ENCODE peak calls at places on chromosomes 4 and X, in five cellular contexts. One of them, this sample, is unnamed.

GRCh38 chr4:2750719-2751605 is 5.2 kb downstream of the TNIP2 start:
- DNase-seq in astrocyte of the spinal cord: no peak
- DNase-seq in fibroblast of pulmonary artery: no peak
- DNase-seq in thyroid gland: no peak
- DNase-seq in NB4: no peak
- DNase-seq in this sample: no peak

GRCh38 chr4:163544407-163545038 is 50.0 kb downstream of the TMA16 start:
- DNase-seq in astrocyte of the spinal cord: peak
- DNase-seq in fibroblast of pulmonary artery: peak
- DNase-seq in thyroid gland: peak
- DNase-seq in NB4: peak
- DNase-seq in this sample: peak

GRCh38 chr4:89838005-89838404 is 1.0 kb upstream of the SNCA start:
- DNase-seq in astrocyte of the spinal cord: peak
- DNase-seq in fibroblast of pulmonary artery: peak
- DNase-seq in thyroid gland: no peak
- DNase-seq in NB4: no peak
- DNase-seq in this sample: no peak

GRCh38 chr4:2786152-2786671 is 6.7 kb upstream of the SH3BP2 start:
- DNase-seq in astrocyte of the spinal cord: no peak
- DNase-seq in fibroblast of pulmonary artery: no peak
- DNase-seq in thyroid gland: no peak
- DNase-seq in NB4: peak
- DNase-seq in this sample: peak

GRCh38 chrX:49829016-49829415 is at the start of gene PAGE4:
- DNase-seq in astrocyte of the spinal cord: no peak
- DNase-seq in fibroblast of pulmonary artery: no peak
- DNase-seq in thyroid gland: no peak
- DNase-seq in NB4: peak
- DNase-seq in this sample: peak

GRCh38 chr4:176360446-176360845 is 40.7 kb downstream of the SPCS3 start:
- DNase-seq in astrocyte of the spinal cord: no peak
- DNase-seq in fibroblast of pulmonary artery: no peak
- DNase-seq in thyroid gland: no peak
- DNase-seq in NB4: no peak
- DNase-seq in this sample: no peak

GRCh38 chrX:48617542-48618340 is 20.4 kb downstream of the WDR13 start:
- DNase-seq in astrocyte of the spinal cord: peak
- DNase-seq in fibroblast of pulmonary artery: peak
- DNase-seq in thyroid gland: no peak
- DNase-seq in NB4: peak
- DNase-seq in this sample: no peak

GRCh38 chr4:25532579-25532978 is 123.1 kb upstream of the SLC34A2 start:
- DNase-seq in astrocyte of the spinal cord: no peak
- DNase-seq in fibroblast of pulmonary artery: peak
- DNase-seq in thyroid gland: no peak
- DNase-seq in NB4: no peak
- DNase-seq in this sample: no peak

GRCh38 chrX:148574247-148574973 is 74.0 kb downstream of the AFF2 start:
- DNase-seq in astrocyte of the spinal cord: peak
- DNase-seq in fibroblast of pulmonary artery: no peak
- DNase-seq in thyroid gland: no peak
- DNase-seq in NB4: no peak
- DNase-seq in this sample: peak

GRCh38 chr4:56857601-56858301 is 36.2 kb upstream of the SPINK2 start:
- DNase-seq in astrocyte of the spinal cord: no peak
- DNase-seq in fibroblast of pulmonary artery: no peak
- DNase-seq in thyroid gland: no peak
- DNase-seq in NB4: peak
- DNase-seq in this sample: no peak

GRCh38 chr4:48033825-48034413 is 17.3 kb downstream of the NIPAL1 start:
- DNase-seq in astrocyte of the spinal cord: no peak
- DNase-seq in fibroblast of pulmonary artery: peak
- DNase-seq in thyroid gland: peak
- DNase-seq in NB4: peak
- DNase-seq in this sample: peak

GRCh38 chr4:179328627-179329026 is 1886.4 kb upstream of the AGA start:
- DNase-seq in astrocyte of the spinal cord: no peak
- DNase-seq in fibroblast of pulmonary artery: no peak
- DNase-seq in thyroid gland: no peak
- DNase-seq in NB4: no peak
- DNase-seq in this sample: no peak

GRCh38 chr4:77203380-77204197 is 46.6 kb downstream of the CCNG2 start:
- DNase-seq in astrocyte of the spinal cord: peak
- DNase-seq in fibroblast of pulmonary artery: peak
- DNase-seq in thyroid gland: peak
- DNase-seq in NB4: peak
- DNase-seq in this sample: peak

GRCh38 chr4:125244848-125245450 is 69.8 kb upstream of the FAT4 start:
- DNase-seq in astrocyte of the spinal cord: peak
- DNase-seq in fibroblast of pulmonary artery: peak
- DNase-seq in thyroid gland: no peak
- DNase-seq in NB4: no peak
- DNase-seq in this sample: no peak

GRCh38 chr4:1055721-1056590 is 44.5 kb downstream of the FGFRL1 start:
- DNase-seq in astrocyte of the spinal cord: no peak
- DNase-seq in fibroblast of pulmonary artery: peak
- DNase-seq in thyroid gland: peak
- DNase-seq in NB4: peak
- DNase-seq in this sample: peak

GRCh38 chrX:54811301-54811885 is 3.8 kb downstream of the MAGED2 start:
- DNase-seq in astrocyte of the spinal cord: no peak
- DNase-seq in fibroblast of pulmonary artery: no peak
- DNase-seq in thyroid gland: no peak
- DNase-seq in NB4: no peak
- DNase-seq in this sample: no peak

GRCh38 chrX:46575991-46576392 is 2.4 kb downstream of the CHST7 start:
- DNase-seq in astrocyte of the spinal cord: no peak
- DNase-seq in fibroblast of pulmonary artery: peak
- DNase-seq in thyroid gland: peak
- DNase-seq in NB4: no peak
- DNase-seq in this sample: no peak

GRCh38 chr4:110970642-110971041 is 347.8 kb upstream of the PITX2 start:
- DNase-seq in astrocyte of the spinal cord: peak
- DNase-seq in fibroblast of pulmonary artery: peak
- DNase-seq in thyroid gland: no peak
- DNase-seq in NB4: peak
- DNase-seq in this sample: peak

GRCh38 chr4:94739741-94740140 is 18.0 kb upstream of the BMPR1B start:
- DNase-seq in astrocyte of the spinal cord: no peak
- DNase-seq in fibroblast of pulmonary artery: no peak
- DNase-seq in thyroid gland: no peak
- DNase-seq in NB4: no peak
- DNase-seq in this sample: no peak

GRCh38 chrX:155188786-155189185 is 27.5 kb upstream of the VBP1 start:
- DNase-seq in astrocyte of the spinal cord: no peak
- DNase-seq in fibroblast of pulmonary artery: no peak
- DNase-seq in thyroid gland: no peak
- DNase-seq in NB4: peak
- DNase-seq in this sample: no peak

GRCh38 chr4:109560687-109561452 is 824 bp downstream of the MCUB start:
- DNase-seq in astrocyte of the spinal cord: peak
- DNase-seq in fibroblast of pulmonary artery: peak
- DNase-seq in thyroid gland: peak
- DNase-seq in NB4: peak
- DNase-seq in this sample: peak

GRCh38 chrX:14440109-14440508 is 89.2 kb upstream of the GLRA2 start:
- DNase-seq in astrocyte of the spinal cord: no peak
- DNase-seq in fibroblast of pulmonary artery: no peak
- DNase-seq in thyroid gland: no peak
- DNase-seq in NB4: no peak
- DNase-seq in this sample: no peak

GRCh38 chrX:155768036-155768769 is 112.9 kb upstream of the VAMP7 start:
- DNase-seq in astrocyte of the spinal cord: peak
- DNase-seq in fibroblast of pulmonary artery: peak
- DNase-seq in thyroid gland: no peak
- DNase-seq in NB4: peak
- DNase-seq in this sample: no peak

GRCh38 chrX:110021180-110022022 is 18.5 kb downstream of the TMEM164 start:
- DNase-seq in astrocyte of the spinal cord: peak
- DNase-seq in fibroblast of pulmonary artery: peak
- DNase-seq in thyroid gland: peak
- DNase-seq in NB4: no peak
- DNase-seq in this sample: no peak

GRCh38 chr4:176274441-176274840 is 5.4 kb upstream of the ASB5 start:
- DNase-seq in astrocyte of the spinal cord: peak
- DNase-seq in fibroblast of pulmonary artery: no peak
- DNase-seq in thyroid gland: no peak
- DNase-seq in NB4: no peak
- DNase-seq in this sample: no peak

GRCh38 chr4:137611998-137612700 is 79.9 kb upstream of the PCDH18 start:
- DNase-seq in astrocyte of the spinal cord: no peak
- DNase-seq in fibroblast of pulmonary artery: no peak
- DNase-seq in thyroid gland: no peak
- DNase-seq in NB4: no peak
- DNase-seq in this sample: no peak

GRCh38 chrX:119512145-119512800 is 44.0 kb downstream of the SLC25A5 start:
- DNase-seq in astrocyte of the spinal cord: peak
- DNase-seq in fibroblast of pulmonary artery: peak
- DNase-seq in thyroid gland: peak
- DNase-seq in NB4: peak
- DNase-seq in this sample: peak

GRCh38 chr4:35772291-35772690 is 472.0 kb downstream of the ARAP2 start:
- DNase-seq in astrocyte of the spinal cord: peak
- DNase-seq in fibroblast of pulmonary artery: peak
- DNase-seq in thyroid gland: no peak
- DNase-seq in NB4: no peak
- DNase-seq in this sample: no peak

GRCh38 chrX:2901367-2902036 is 27.6 kb downstream of the ARSD start:
- DNase-seq in astrocyte of the spinal cord: no peak
- DNase-seq in fibroblast of pulmonary artery: no peak
- DNase-seq in thyroid gland: no peak
- DNase-seq in NB4: no peak
- DNase-seq in this sample: no peak

GRCh38 chr4:75542824-75543223 is 13.0 kb upstream of the ODAPH start:
- DNase-seq in astrocyte of the spinal cord: peak
- DNase-seq in fibroblast of pulmonary artery: peak
- DNase-seq in thyroid gland: no peak
- DNase-seq in NB4: no peak
- DNase-seq in this sample: no peak

GRCh38 chr4:121717680-121718237 is 21.0 kb upstream of the ANXA5 start:
- DNase-seq in astrocyte of the spinal cord: no peak
- DNase-seq in fibroblast of pulmonary artery: peak
- DNase-seq in thyroid gland: no peak
- DNase-seq in NB4: no peak
- DNase-seq in this sample: no peak

DNA sequence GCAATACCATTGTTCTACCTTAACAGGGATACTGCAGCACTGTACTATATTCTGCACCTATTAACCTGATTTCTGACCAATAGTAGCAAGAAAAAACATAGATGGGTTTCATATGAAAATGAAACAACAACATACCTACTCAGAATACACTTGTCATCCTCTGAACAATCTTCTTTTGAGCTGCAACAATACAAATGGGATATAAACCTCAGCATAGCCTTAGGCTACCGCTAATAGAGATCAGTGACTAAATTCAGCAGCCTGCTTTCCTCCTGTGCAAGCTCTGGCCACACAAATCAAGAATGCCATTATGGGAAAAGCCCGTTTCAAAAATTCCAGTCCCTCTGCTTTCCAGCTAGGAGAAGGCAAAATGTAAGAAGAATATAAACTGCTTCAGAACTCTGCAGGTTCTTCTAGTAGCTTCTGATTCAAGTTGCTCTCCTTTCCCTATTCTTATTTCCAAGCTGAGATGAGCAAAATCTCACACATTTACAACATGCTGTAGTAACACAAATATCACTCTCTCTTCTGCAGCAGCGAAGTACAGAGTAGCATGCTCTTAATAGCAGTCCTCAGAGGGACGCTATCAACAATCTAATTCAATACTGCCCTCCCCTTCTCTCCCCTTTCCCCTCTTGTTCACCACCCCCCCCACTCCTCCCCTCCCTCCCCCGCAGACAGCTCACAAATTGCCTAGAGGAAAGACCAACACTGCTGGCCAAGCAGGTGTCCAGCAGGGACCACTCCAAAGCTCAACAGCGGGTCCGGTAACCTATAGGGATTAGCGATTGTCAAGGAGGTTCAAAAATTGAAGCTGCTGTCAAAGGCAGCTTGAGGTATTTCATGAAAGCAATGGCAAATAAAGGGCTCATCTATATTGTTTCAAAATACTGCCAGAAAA is 143.2 kb downstream of the KLHL13 start:
- DNase-seq in astrocyte of the spinal cord: no peak
- DNase-seq in fibroblast of pulmonary artery: no peak
- DNase-seq in thyroid gland: no peak
- DNase-seq in NB4: no peak
- DNase-seq in this sample: no peak
- H3K4me3 ChIP-seq in astrocyte of the spinal cord: no peak
- H3K4me3 ChIP-seq in fibroblast of pulmonary artery: no peak
- H3K4me3 ChIP-seq in thyroid gland: no peak
- H3K4me3 ChIP-seq in NB4: no peak
- H3K4me3 ChIP-seq in this sample: peak

GRCh38 chr4:100165809-100166208 is 24.5 kb downstream of the DDIT4L start:
- DNase-seq in astrocyte of the spinal cord: no peak
- DNase-seq in fibroblast of pulmonary artery: no peak
- DNase-seq in thyroid gland: no peak
- DNase-seq in NB4: no peak
- DNase-seq in this sample: peak
- TF ChIP-seq CTCF in astrocyte of the spinal cord: no peak
- TF ChIP-seq CTCF in fibroblast of pulmonary artery: no peak
- TF ChIP-seq CTCF in thyroid gland: no peak
- TF ChIP-seq CTCF in NB4: no peak
- TF ChIP-seq CTCF in this sample: no peak

GRCh38 chr4:140096921-140097320 is 57.1 kb downstream of the MAML3 start:
- DNase-seq in astrocyte of the spinal cord: no peak
- DNase-seq in fibroblast of pulmonary artery: peak
- DNase-seq in thyroid gland: no peak
- DNase-seq in NB4: no peak
- DNase-seq in this sample: no peak
- H3K4me3 ChIP-seq in astrocyte of the spinal cord: no peak
- H3K4me3 ChIP-seq in fibroblast of pulmonary artery: no peak
- H3K4me3 ChIP-seq in thyroid gland: no peak
- H3K4me3 ChIP-seq in NB4: no peak
- H3K4me3 ChIP-seq in this sample: no peak

DNA sequence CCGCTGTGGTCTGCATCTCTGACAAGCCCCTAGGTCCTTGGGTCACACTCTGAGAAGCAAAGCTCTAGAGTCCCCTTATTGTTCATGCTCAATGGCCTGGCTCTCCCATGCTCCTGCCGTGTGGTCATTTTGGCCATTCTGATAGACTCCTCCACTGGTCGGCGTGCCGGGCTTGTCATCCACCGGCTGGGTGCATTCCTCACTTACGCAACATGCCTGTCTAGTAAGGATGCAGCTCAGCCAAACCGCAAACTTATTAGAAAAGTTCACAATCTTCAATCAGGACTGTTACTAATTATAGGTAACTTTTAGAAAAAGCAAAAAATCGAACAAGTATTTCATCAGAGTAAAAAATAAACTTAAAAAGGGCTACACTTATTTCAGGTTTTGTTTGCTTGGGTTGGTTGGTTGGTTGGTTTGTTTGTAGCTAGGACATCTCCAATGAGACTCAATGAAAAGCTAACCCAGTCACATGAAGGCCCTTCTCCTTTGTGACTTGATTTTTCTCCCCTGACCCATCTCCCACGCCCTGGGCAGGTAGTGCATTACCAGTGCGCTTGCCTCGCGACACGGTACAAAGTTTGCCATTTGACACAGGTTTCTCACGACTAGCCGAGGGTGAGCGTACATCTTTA is 41.0 kb downstream of the IRF2 start:
- DNase-seq in astrocyte of the spinal cord: no peak
- DNase-seq in fibroblast of pulmonary artery: no peak
- DNase-seq in thyroid gland: no peak
- DNase-seq in NB4: no peak
- DNase-seq in this sample: no peak
- TF ChIP-seq CTCF in astrocyte of the spinal cord: no peak
- TF ChIP-seq CTCF in fibroblast of pulmonary artery: no peak
- TF ChIP-seq CTCF in thyroid gland: no peak
- TF ChIP-seq CTCF in NB4: no peak
- TF ChIP-seq CTCF in this sample: no peak

This sample was measured in GM12865.